ENCODE peak calls at places on chromosomes 16 and 17, in four cellular contexts. N is WTC11, D is A549, V is K562. A is an unnamed sample.

GRCh38 chr16:188674-189073 is 8.4 kb downstream of the HBQ1 start:
- DNase-seq in D (no peak), N (no peak), V (peak), A (no peak)

GRCh38 chr16:57998484-57998883 is 2.0 kb downstream of the ZNF319 start:
- DNase-seq in V (peak), D (no peak), N (peak), A (no peak)

GRCh38 chr17:43356999-43357398 is 41.8 kb upstream of the ARL4D start:
- DNase-seq in V (no peak), D (peak), N (no peak), A (no peak)

GRCh38 chr16:78244131-78244899 is 144.9 kb downstream of the WWOX start:
- DNase-seq in V (no peak), N (no peak), D (no peak), A (no peak)

GRCh38 chr17:65850486-65850885 is 289.0 kb upstream of the AXIN2 start:
- DNase-seq in N (no peak), V (no peak), D (no peak), A (no peak)

GRCh38 chr17:37708616-37709212 is 36.1 kb downstream of the HNF1B start:
- DNase-seq in V (no peak), N (no peak), D (peak), A (no peak)

GRCh38 chr17:68821860-68822693 is 133.1 kb downstream of the ABCA8 start:
- DNase-seq in N (no peak), V (no peak), D (peak), A (peak)

GRCh38 chr16:61263400-61263799 is 772.8 kb downstream of the CDH8 start:
- DNase-seq in V (no peak), D (no peak), N (no peak), A (no peak)

GRCh38 chr17:67602974-67603373 is 114.8 kb upstream of the NOL11 start:
- DNase-seq in V (no peak), D (peak), N (peak), A (peak)

GRCh38 chr16:85010931-85011845 is at the start of gene ZDHHC7:
- DNase-seq in V (peak), N (peak), D (peak), A (peak)

GRCh38 chr17:7484964-7485377 is 805 bp downstream of the POLR2A start:
- DNase-seq in V (no peak), D (no peak), N (no peak), A (no peak)

GRCh38 chr16:66045626-66046025 is 320.9 kb upstream of the CDH5 start:
- DNase-seq in V (no peak), D (no peak), N (no peak), A (no peak)

GRCh38 chr17:4365628-4366311 is 705 bp downstream of the UBE2G1 start:
- DNase-seq in N (peak), D (no peak), V (peak), A (peak)

GRCh38 chr16:24445216-24445615 is 94.2 kb upstream of the RBBP6 start:
- DNase-seq in V (no peak), D (no peak), N (no peak), A (no peak)

GRCh38 chr17:60327870-60328362 is 64.0 kb downstream of the USP32 start:
- DNase-seq in D (no peak), V (no peak), N (no peak), A (no peak)

GRCh38 chr16:23362460-23363317 is 60.6 kb downstream of the SCNN1B start:
- DNase-seq in V (no peak), D (no peak), N (no peak), A (peak)

GRCh38 chr16:2437032-2437790 is 8.0 kb downstream of the CCNF start:
- DNase-seq in D (no peak), V (no peak), N (no peak), A (no peak)

GRCh38 chr17:9324864-9325263 is 250.8 kb downstream of the STX8 start:
- DNase-seq in D (no peak), V (no peak), N (no peak), A (no peak)

GRCh38 chr16:89982318-89982717 is 33.8 kb downstream of the DEF8 start:
- DNase-seq in V (no peak), D (no peak), N (no peak), A (no peak)

GRCh38 chr16:86604436-86605220 is 26.3 kb downstream of the FOXL1 start:
- DNase-seq in N (no peak), V (no peak), D (no peak), A (no peak)

GRCh38 chr17:78314683-78315354 is 45.1 kb downstream of the SOCS3 start:
- DNase-seq in D (peak), V (peak), N (no peak), A (no peak)

GRCh38 chr17:45175759-45176140 is 14.1 kb downstream of the HEXIM2 start:
- DNase-seq in D (no peak), V (peak), N (no peak), A (no peak)

GRCh38 chr17:3032258-3033247 is 30.9 kb downstream of the OR1D5 start:
- DNase-seq in N (no peak), D (no peak), V (no peak), A (no peak)

GRCh38 chr17:17198281-17198680 is 7.9 kb downstream of the PLD6 start:
- DNase-seq in V (no peak), N (no peak), D (no peak), A (no peak)

GRCh38 chr17:28926786-28927185 is 23.9 kb upstream of the DHRS13 start:
- DNase-seq in N (no peak), V (no peak), D (no peak), A (no peak)

GRCh38 chr17:41413353-41413752 is 11.0 kb downstream of the KRT37 start:
- DNase-seq in N (no peak), V (no peak), D (no peak), A (no peak)

GRCh38 chr16:57740423-57741071 is 5.0 kb downstream of the KATNB1 start:
- DNase-seq in V (no peak), D (no peak), N (no peak), A (no peak)

DNA sequence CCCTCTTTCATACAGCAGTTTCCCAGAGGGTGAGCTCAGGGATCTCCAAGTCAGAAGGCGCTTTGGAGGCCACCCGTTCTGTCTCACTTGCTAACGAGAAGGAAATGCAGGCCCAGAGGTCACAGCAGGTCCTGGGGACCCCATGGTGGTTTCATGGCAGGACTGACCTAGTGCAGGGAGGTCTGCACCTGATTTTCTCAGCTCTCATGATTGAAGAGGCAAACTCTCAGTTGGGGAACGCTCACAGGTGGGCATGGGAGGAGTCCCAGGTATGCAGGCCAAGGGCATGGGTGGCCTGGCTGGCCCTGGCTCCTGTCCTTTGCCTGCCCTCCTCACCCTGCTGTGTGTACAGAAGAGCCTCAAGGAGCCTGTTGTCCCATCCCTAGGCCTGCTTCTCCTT is 37.3 kb upstream of the DOC2B start:
- DNase-seq in V (no peak), N (peak), D (no peak), A (no peak)
- TF ChIP-seq JUN in V (no peak), N (no peak), D (no peak), A (no peak)

DNA sequence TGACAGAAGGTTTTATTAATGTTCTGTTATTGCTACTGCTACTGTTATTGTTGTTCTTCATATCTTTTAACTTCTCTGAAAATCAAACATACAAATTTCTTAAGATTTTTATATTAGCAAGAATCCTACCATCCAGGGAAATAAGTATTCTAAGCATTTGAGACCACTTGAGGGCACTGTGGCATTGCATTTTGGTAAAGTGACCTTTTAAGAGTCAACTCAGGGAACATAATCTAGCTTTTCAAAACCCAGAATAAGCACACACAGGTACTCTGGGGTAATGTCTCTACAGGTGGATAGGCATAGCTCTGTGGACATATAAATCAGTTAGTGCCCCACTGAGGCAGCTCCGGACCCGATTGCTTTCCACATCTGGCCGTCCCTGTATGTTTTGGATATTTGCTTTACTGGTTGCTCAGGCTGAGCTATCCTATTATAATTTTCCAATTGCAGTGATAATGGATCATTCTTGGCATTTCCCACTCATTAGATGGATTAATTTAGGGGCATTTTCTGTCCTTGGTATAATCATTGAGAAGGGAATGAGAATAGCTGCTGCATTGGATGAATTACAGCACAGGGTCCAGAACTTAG is 1425.1 kb upstream of the CDH8 start:
- DNase-seq in N (peak), D (no peak), V (no peak), A (peak)
- TF ChIP-seq MAX in N (no peak), D (no peak), V (no peak), A (no peak)

DNA sequence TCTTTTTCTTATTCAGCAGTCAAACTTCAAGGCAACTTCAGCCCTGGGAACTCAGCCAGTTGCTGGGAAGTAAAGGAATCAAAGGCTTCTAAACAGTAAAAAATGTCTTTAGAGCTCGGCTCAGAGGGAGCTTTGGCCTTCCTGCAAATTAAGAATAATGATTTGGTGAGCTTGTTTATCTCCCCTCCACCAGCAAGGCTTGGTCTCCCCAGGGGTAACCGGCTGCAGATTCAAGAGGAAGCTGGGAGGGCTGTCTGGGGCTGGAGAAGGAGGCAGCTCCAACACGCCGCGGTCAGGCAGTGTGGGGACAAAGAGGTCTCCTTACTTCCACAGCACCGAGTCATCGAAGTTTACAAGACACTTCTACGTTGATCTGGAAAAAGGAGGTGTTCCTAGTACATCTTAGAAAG is 17.8 kb upstream of the DOC2B start:
- DNase-seq in N (no peak), V (no peak), D (no peak), A (peak)
- TF ChIP-seq JUN in N (no peak), V (no peak), D (no peak), A (no peak)

GRCh38 chr16:3946604-3947180 is 66.2 kb upstream of the CREBBP start:
- DNase-seq in N (no peak), V (no peak), D (no peak), A (no peak)
- TF ChIP-seq MAX in N (no peak), V (no peak), D (no peak), A (no peak)

GRCh38 chr16:26727801-26728200 is 338.9 kb upstream of the C16orf82 start:
- DNase-seq in N (no peak), V (no peak), D (no peak), A (no peak)
- TF ChIP-seq JUN in N (no peak), V (no peak), D (no peak), A (no peak)